ENCODE peak calls at places on chromosomes 12 and 14, in nine cellular contexts. N is suprapubic skin, H is heart left ventricle, I is GM12865, D is left lung, J is HCT116, E is lung, C is IMR-90, A is thyroid gland. Z is an unnamed sample.

GRCh38 chr14:64707661-64708060 is 3.4 kb downstream of the PLEKHG3 start:
- DNase-seq in J (peak), N (peak), C (peak), H (no peak), A (no peak), I (no peak), E (no peak), D (no peak), Z (peak)

GRCh38 chr12:6635856-6636521 is at the start of gene LPAR5:
- DNase-seq in H (no peak), E (no peak), J (peak), I (peak), D (peak), N (peak), C (no peak), A (peak), Z (no peak)

GRCh38 chr12:115984607-115985006 is 292.9 kb downstream of the MED13L start:
- DNase-seq in H (no peak), D (no peak), N (no peak), A (no peak), C (no peak), J (no peak), I (no peak), E (no peak), Z (no peak)

GRCh38 chr14:100391777-100392176 is 68.6 kb downstream of the SLC25A47 start:
- DNase-seq in D (no peak), N (no peak), E (no peak), J (no peak), C (peak), H (no peak), A (no peak), I (no peak), Z (no peak)

GRCh38 chr12:118065380-118065779 is 4.4 kb upstream of the WSB2 start:
- DNase-seq in I (no peak), J (no peak), N (no peak), C (no peak), A (no peak), H (no peak), E (no peak), D (no peak), Z (no peak)

GRCh38 chr12:18700254-18700653 is 37.6 kb downstream of the PLCZ1 start:
- DNase-seq in I (no peak), E (no peak), J (no peak), D (no peak), C (peak), N (no peak), A (no peak), H (no peak), Z (no peak)

GRCh38 chr12:71392521-71393145 is 47.0 kb upstream of the LGR5 start:
- DNase-seq in I (peak), N (no peak), E (no peak), D (no peak), H (no peak), J (peak), C (peak), A (no peak), Z (peak)

GRCh38 chr12:121637231-121637914 is 11.0 kb downstream of the ORAI1 start:
- DNase-seq in E (no peak), N (peak), H (peak), I (peak), C (no peak), D (peak), A (peak), J (no peak), Z (no peak)

GRCh38 chr14:90336401-90336800 is 4.7 kb upstream of the NRDE2 start:
- DNase-seq in C (no peak), N (no peak), I (no peak), D (no peak), H (no peak), E (no peak), J (no peak), A (no peak), Z (no peak)

GRCh38 chr12:93514853-93515252 is 47.5 kb downstream of the MRPL42 start:
- DNase-seq in E (no peak), C (peak), H (no peak), A (no peak), D (no peak), J (no peak), I (no peak), N (no peak), Z (no peak)

GRCh38 chr12:27289414-27289813 is 43.2 kb upstream of the BMAL2 start:
- DNase-seq in H (no peak), D (no peak), C (peak), I (peak), N (no peak), E (no peak), A (no peak), J (no peak), Z (no peak)

GRCh38 chr12:42692749-42693148 is 103.2 kb upstream of the PRICKLE1 start:
- DNase-seq in J (no peak), I (no peak), E (no peak), D (no peak), A (no peak), H (no peak), C (no peak), N (no peak), Z (no peak)

GRCh38 chr14:100522616-100523021 is 64.6 kb downstream of the BEGAIN start:
- DNase-seq in I (no peak), J (no peak), N (peak), C (no peak), H (no peak), E (no peak), D (peak), A (no peak), Z (no peak)

GRCh38 chr12:123761841-123762714 is at the start of gene DNAH10:
- DNase-seq in J (no peak), A (peak), N (no peak), E (peak), I (peak), C (no peak), D (peak), H (peak), Z (no peak)

GRCh38 chr14:26794731-26795130 is 196.9 kb upstream of the NOVA1 start:
- DNase-seq in I (no peak), C (peak), A (no peak), N (no peak), D (no peak), H (no peak), E (no peak), J (no peak), Z (no peak)

GRCh38 chr14:64541261-64541970 is 875 bp downstream of the HSPA2 start:
- DNase-seq in D (no peak), C (no peak), N (peak), E (no peak), H (peak), I (peak), J (no peak), A (no peak), Z (no peak)

GRCh38 chr12:122908915-122909314 is 13.0 kb upstream of the VPS37B start:
- DNase-seq in C (no peak), N (no peak), E (no peak), J (no peak), H (no peak), I (no peak), D (no peak), A (no peak), Z (no peak)

GRCh38 chr14:92704821-92705220 is 43.6 kb downstream of the LGMN start:
- DNase-seq in I (no peak), H (no peak), A (no peak), E (no peak), D (no peak), C (no peak), N (no peak), J (no peak), Z (no peak)

GRCh38 chr12:3964404-3964803 is 91.2 kb upstream of the PARP11 start:
- DNase-seq in A (peak), C (no peak), H (no peak), J (peak), D (no peak), I (peak), E (no peak), N (no peak), Z (no peak)
- TF ChIP-seq CTCF in A (no peak), C (no peak), H (peak), J (peak), D (no peak), I (peak), E (no peak), N (no peak), Z (peak)

GRCh38 chr14:97692084-97692483 is 894.9 kb downstream of the VRK1 start:
- DNase-seq in D (no peak), N (no peak), J (no peak), H (no peak), A (no peak), I (no peak), E (no peak), C (no peak), Z (no peak)
- H3K4me3 ChIP-seq in D (no peak), N (no peak), J (no peak), H (no peak), A (no peak), I (no peak), E (no peak), C (no peak), Z (no peak)

DNA sequence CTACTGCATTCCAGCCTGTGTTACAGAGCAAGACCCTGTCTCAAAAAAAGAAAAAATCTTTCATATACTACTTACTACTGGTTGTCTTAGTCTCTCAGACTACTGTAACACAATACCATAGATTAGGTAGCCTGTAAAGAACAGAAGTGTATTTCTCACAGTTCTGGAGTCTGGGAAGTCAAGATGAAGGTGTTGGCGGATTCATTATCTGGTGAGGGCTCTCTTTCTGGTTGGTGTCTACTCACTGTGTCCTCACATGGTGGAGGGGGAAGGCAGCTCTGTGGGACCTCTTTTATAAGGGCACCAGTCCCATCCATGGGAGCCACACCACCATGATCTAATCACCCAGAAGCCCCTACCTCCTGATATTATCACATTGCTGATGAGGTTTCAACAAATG is 14.4 kb downstream of the WDR20 start:
- DNase-seq in I (no peak), D (no peak), H (no peak), N (no peak), J (no peak), C (no peak), E (no peak), A (no peak), Z (no peak)
- TF ChIP-seq CTCF in I (no peak), D (no peak), H (no peak), N (no peak), J (no peak), C (no peak), E (no peak), A (no peak), Z (no peak)

GRCh38 chr12:64522316-64522715 is 70.4 kb downstream of the TBK1 start:
- DNase-seq in D (no peak), A (no peak), I (peak), C (peak), J (no peak), H (no peak), E (no peak), N (no peak), Z (no peak)
- H3K4me3 ChIP-seq in D (no peak), A (no peak), I (no peak), C (no peak), J (no peak), H (no peak), E (no peak), N (no peak), Z (no peak)

DNA sequence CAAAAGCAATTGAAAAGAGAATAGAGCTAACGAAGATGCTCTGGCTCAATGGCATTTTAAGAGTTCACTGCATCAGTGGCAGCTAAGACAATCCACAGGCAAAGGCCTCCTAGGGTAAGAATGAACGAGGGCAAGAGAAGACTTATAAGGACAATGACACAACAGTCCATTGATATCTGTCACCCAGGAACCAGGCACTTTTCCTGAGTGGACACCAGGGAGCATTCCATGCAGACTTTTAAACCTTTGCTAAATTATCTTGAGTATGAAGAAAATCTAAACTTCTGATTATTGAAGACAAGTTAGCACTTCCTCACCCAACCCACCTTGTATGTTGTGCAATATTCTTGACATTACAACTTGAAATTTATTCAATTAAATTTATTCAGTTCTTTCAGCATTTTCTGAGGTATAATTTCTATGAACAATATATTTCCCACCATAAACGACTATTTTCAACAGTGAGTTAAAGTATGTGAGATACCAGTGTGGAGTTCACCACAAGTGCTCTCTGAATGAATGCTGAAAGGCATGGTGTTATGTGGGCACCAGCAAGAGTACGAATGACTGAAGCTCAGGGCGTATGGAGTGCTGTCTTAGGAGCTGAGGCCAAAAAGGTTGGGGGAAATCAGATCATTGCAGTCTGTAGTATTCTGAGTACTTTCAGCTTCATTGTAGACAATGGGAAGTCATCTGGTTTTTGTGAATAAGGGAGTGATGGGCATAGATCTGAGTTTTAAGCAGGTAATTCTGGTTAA is 124.3 kb upstream of the LMNTD1 start:
- DNase-seq in A (no peak), E (no peak), D (no peak), H (no peak), J (no peak), I (no peak), N (no peak), C (no peak), Z (no peak)
- TF ChIP-seq CTCF in A (no peak), E (no peak), D (no peak), H (no peak), J (no peak), I (no peak), N (no peak), C (no peak), Z (no peak)

Z was measured in kidney epithelial cell.